ENCODE peak calls at places on chromosomes 13 and 19, in seven cellular contexts. U is mucosa of descending colon; S is mucosa of gallbladder; D is H54; N is Jurkat, Clone E6-1; Y is SW 1271; Q is psoas muscle. O is an unnamed sample.

GRCh38 chr13:113976711-113977684 is 3.1 kb upstream of the C13orf46 start:
- DNase-seq in S (no peak), Y (peak), N (no peak), D (peak), Q (peak), U (peak), O (no peak)

GRCh38 chr19:47226426-47227346 is 4.3 kb downstream of the BBC3 start:
- DNase-seq in Y (peak), U (peak), S (peak), Q (peak), N (peak), D (peak), O (peak)

GRCh38 chr19:14410054-14410774 is 8.9 kb downstream of the DDX39A start:
- DNase-seq in Q (no peak), D (no peak), N (no peak), Y (no peak), U (peak), S (no peak), O (no peak)

GRCh38 chr13:50268500-50268899 is 253.3 kb downstream of the KCNRG start:
- DNase-seq in U (no peak), S (no peak), D (no peak), Y (no peak), Q (no peak), N (no peak), O (no peak)

GRCh38 chr19:15401397-15401710 is 17.4 kb downstream of the AKAP8L start:
- DNase-seq in U (no peak), Y (no peak), D (no peak), N (no peak), S (no peak), Q (no peak), O (no peak)

GRCh38 chr19:35451278-35452096 is 3.4 kb downstream of the FFAR2 start:
- DNase-seq in Q (no peak), U (no peak), D (no peak), Y (no peak), S (no peak), N (peak), O (no peak)

GRCh38 chr19:16862826-16863405 is 25.9 kb upstream of the F2RL3 start:
- DNase-seq in U (no peak), Q (no peak), Y (no peak), S (no peak), D (no peak), N (no peak), O (no peak)

GRCh38 chr13:38879278-38879677 is 111.4 kb downstream of the STOML3 start:
- DNase-seq in Q (no peak), S (no peak), U (no peak), N (no peak), D (no peak), Y (no peak), O (no peak)

GRCh38 chr13:98253526-98253925 is 76.5 kb upstream of the RNF113B start:
- DNase-seq in Y (no peak), N (no peak), Q (no peak), D (no peak), S (no peak), U (no peak), O (no peak)

GRCh38 chr13:42078113-42078769 is 29.8 kb downstream of the DGKH start:
- DNase-seq in S (no peak), Y (peak), D (no peak), U (no peak), Q (no peak), N (no peak), O (no peak)

GRCh38 chr19:46192990-46193650 is 36.4 kb upstream of the IGFL1 start:
- DNase-seq in Q (peak), Y (peak), D (peak), U (no peak), N (no peak), S (peak), O (no peak)

GRCh38 chr19:5952193-5953033 is 25.5 kb downstream of the RANBP3 start:
- DNase-seq in Y (no peak), N (no peak), D (no peak), S (no peak), Q (no peak), U (no peak), O (no peak)

GRCh38 chr13:111474136-111475002 is 153.9 kb downstream of the TEX29 start:
- DNase-seq in Q (no peak), Y (peak), N (peak), S (no peak), D (peak), U (no peak), O (no peak)

GRCh38 chr13:35349673-35350278 is 126.7 kb downstream of the MAB21L1 start:
- DNase-seq in Q (no peak), D (no peak), S (no peak), N (no peak), Y (no peak), U (no peak), O (no peak)

GRCh38 chr19:46704379-46705076 is 12.4 kb downstream of the PRKD2 start:
- DNase-seq in U (peak), Y (no peak), D (peak), N (peak), S (peak), Q (peak), O (peak)

GRCh38 chr13:112972867-112973576 is 4.0 kb downstream of the MCF2L start:
- DNase-seq in U (peak), S (no peak), N (no peak), D (no peak), Q (peak), Y (no peak), O (no peak)

GRCh38 chr19:49851456-49852259 is 699 bp downstream of the PTOV1 start:
- DNase-seq in U (peak), Y (no peak), D (no peak), S (no peak), Q (no peak), N (no peak), O (peak)

GRCh38 chr13:113195360-113195759 is 13.1 kb downstream of the PCID2 start:
- DNase-seq in Q (no peak), D (no peak), S (no peak), U (no peak), Y (no peak), N (no peak), O (no peak)

GRCh38 chr13:46341112-46341711 is 45.8 kb downstream of the RUBCNL start:
- DNase-seq in U (no peak), D (peak), Y (no peak), S (no peak), Q (no peak), N (no peak), O (no peak)

GRCh38 chr13:27170521-27171243 is 929 bp downstream of the USP12 start:
- DNase-seq in S (no peak), U (peak), N (no peak), D (no peak), Q (peak), Y (peak), O (peak)

GRCh38 chr19:6632002-6632621 is 37.8 kb downstream of the TNFSF14 start:
- DNase-seq in S (peak), Y (peak), U (no peak), N (peak), Q (no peak), D (peak), O (peak)

GRCh38 chr13:29924482-29924884 is 74.1 kb upstream of the UBL3 start:
- DNase-seq in Q (no peak), S (no peak), Y (no peak), U (peak), D (peak), N (no peak), O (no peak)

GRCh38 chr19:42201489-42202289 is 15.8 kb downstream of the DEDD2 start:
- DNase-seq in U (peak), D (no peak), Q (no peak), Y (no peak), N (no peak), S (no peak), O (no peak)

GRCh38 chr19:1855828-1856255 is 7.5 kb downstream of the KLF16 start:
- DNase-seq in S (no peak), D (no peak), U (no peak), N (no peak), Y (no peak), Q (no peak), O (no peak)

GRCh38 chr13:49540552-49540951 is 44.8 kb downstream of the PHF11 start:
- DNase-seq in S (no peak), D (no peak), N (no peak), Y (no peak), Q (no peak), U (no peak), O (no peak)

GRCh38 chr19:6126335-6126974 is 9.0 kb upstream of the ACSBG2 start:
- DNase-seq in Y (peak), D (peak), Q (no peak), N (peak), U (no peak), S (no peak), O (peak)

GRCh38 chr19:45564131-45564780 is 20.3 kb downstream of the OPA3 start:
- DNase-seq in U (no peak), D (no peak), S (no peak), Y (no peak), N (peak), Q (no peak), O (no peak)

GRCh38 chr13:26941345-26942174 is 181.0 kb upstream of the GPR12 start:
- DNase-seq in U (no peak), N (no peak), S (no peak), D (peak), Q (no peak), Y (no peak), O (no peak)

GRCh38 chr13:43783820-43784219 is 3.0 kb downstream of the ENOX1 start:
- DNase-seq in D (no peak), S (no peak), Y (peak), N (no peak), U (no peak), Q (no peak), O (no peak)

GRCh38 chr13:80047406-80047805 is 293.5 kb downstream of the SPRY2 start:
- DNase-seq in D (no peak), N (no peak), Q (no peak), U (no peak), Y (no peak), S (no peak), O (no peak)

GRCh38 chr19:32407004-32407992 is 1.7 kb downstream of the DPY19L3 start:
- DNase-seq in N (no peak), Q (peak), S (no peak), D (no peak), Y (no peak), U (no peak), O (no peak)

GRCh38 chr13:110509478-110509926 is 52.0 kb downstream of the RAB20 start:
- DNase-seq in D (no peak), Q (no peak), N (no peak), U (no peak), Y (no peak), S (no peak), O (no peak)

GRCh38 chr13:66210677-66211076 is 1019.5 kb downstream of the PCDH9 start:
- DNase-seq in U (no peak), N (no peak), D (peak), Y (peak), Q (no peak), S (no peak), O (no peak)

GRCh38 chr13:24271611-24272451 is 37.5 kb upstream of the C1QTNF9 start:
- DNase-seq in N (peak), Y (no peak), D (no peak), Q (peak), U (peak), S (peak), O (peak)

GRCh38 chr19:6690160-6690885 is 20.4 kb upstream of the TNFSF14 start:
- DNase-seq in Q (no peak), U (no peak), N (no peak), Y (no peak), S (no peak), D (no peak), O (no peak)